ENCODE peak calls at places on chromosomes 11 and 22, in four cellular contexts. X is brain microvascular endothelial cell, R is transverse colon, L is IMR-90. C is an unnamed sample. For H3K27me3, the result is how much of the 10 kb centered on the place peaks cover.

GRCh38 chr11:67285541-67286498 is 3.3 kb upstream of the ANKRD13D start:
- DNase-seq in L (no peak), X (no peak), R (no peak), C (no peak)

GRCh38 chr11:65310215-65310614 is 4.5 kb upstream of the CDC42EP2 start:
- DNase-seq in L (no peak), X (no peak), R (peak), C (no peak)

GRCh38 chr11:128530119-128531091 is 57.0 kb downstream of the ETS1 start:
- DNase-seq in R (peak), L (peak), X (peak), C (no peak)

GRCh38 chr22:42905702-42906183 is 48.7 kb upstream of the ARFGAP3 start:
- DNase-seq in L (no peak), X (no peak), R (peak), C (no peak)

GRCh38 chr11:31809857-31810778 is 1.0 kb downstream of the PAX6 start:
- DNase-seq in L (peak), R (no peak), X (no peak), C (no peak)

GRCh38 chr11:2951235-2952110 is 22.3 kb upstream of the PHLDA2 start:
- DNase-seq in R (no peak), L (peak), X (peak), C (no peak)

GRCh38 chr22:34592341-34592740 is 473.6 kb upstream of the ISX start:
- DNase-seq in L (no peak), X (no peak), R (no peak), C (no peak)

GRCh38 chr11:79363861-79364378 is 76.9 kb downstream of the TENM4 start:
- DNase-seq in R (no peak), X (no peak), L (no peak), C (no peak)

GRCh38 chr11:72373163-72373562 is 61.2 kb downstream of the CLPB start:
- DNase-seq in X (no peak), R (no peak), L (no peak), C (no peak)

GRCh38 chr11:5938603-5938965 is 3.5 kb upstream of the OR56A3 start:
- DNase-seq in R (no peak), X (no peak), L (no peak), C (no peak)

GRCh38 chr11:99019676-99020075 is 1.1 kb upstream of the CNTN5 start:
- DNase-seq in L (no peak), X (no peak), R (no peak), C (no peak)

GRCh38 chr11:44763111-44763820 is 36.5 kb downstream of the TSPAN18 start:
- DNase-seq in R (no peak), L (peak), X (peak), C (peak)

GRCh38 chr11:16604784-16605439 is 133.5 kb upstream of the C11orf58 start:
- DNase-seq in X (peak), R (peak), L (peak), C (no peak)

GRCh38 chr11:16572946-16573345 is 165.5 kb upstream of the C11orf58 start:
- DNase-seq in R (no peak), X (no peak), L (peak), C (no peak)

GRCh38 chr11:65107751-65108468 is 3.8 kb upstream of the TM7SF2 start:
- DNase-seq in X (no peak), R (no peak), L (no peak), C (no peak)

GRCh38 chr11:118699508-118700220 is 20.2 kb upstream of the TREH start:
- DNase-seq in R (no peak), L (no peak), X (no peak), C (no peak)

GRCh38 chr22:45997775-45998637 is 21.0 kb upstream of the WNT7B start:
- DNase-seq in R (no peak), X (no peak), L (no peak), C (no peak)

DNA sequence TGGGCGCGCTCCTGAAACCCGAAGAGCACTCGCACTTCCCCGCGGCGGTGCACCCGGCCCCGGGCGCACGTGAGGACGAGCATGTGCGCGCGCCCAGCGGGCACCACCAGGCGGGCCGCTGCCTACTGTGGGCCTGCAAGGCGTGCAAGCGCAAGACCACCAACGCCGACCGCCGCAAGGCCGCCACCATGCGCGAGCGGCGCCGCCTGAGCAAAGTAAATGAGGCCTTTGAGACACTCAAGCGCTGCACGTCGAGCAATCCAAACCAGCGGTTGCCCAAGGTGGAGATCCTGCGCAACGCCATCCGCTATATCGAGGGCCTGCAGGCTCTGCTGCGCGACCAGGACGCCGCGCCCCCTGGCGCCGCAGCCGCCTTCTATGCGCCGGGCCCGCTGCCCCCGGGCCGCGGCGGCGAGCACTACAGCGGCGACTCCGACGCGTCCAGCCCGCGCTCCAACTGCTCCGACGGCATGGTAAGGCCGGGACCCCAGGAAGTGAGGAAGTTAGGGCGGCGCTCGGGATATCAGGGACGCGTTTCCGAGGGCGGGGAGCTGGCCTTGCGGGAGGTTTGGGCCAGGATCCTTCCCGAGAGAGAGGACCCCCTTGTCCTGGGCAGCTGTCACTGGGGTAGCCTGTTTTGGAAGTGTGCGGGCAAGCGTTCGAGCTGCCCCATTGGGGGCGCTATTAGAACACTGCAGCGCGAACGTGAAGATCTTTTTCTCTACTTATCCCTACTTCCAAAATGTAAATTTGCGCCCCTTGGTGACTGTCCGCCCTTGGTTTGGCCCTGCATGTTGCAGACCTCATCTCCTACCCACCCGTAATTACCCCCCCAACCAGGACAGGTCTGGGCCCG is 797 bp downstream of the MYOD1 start:
- DNase-seq in L (no peak), X (no peak), R (no peak), C (no peak)
- H3K4me3 ChIP-seq in L (no peak), X (no peak), R (no peak), C (no peak)

GRCh38 chr22:22935546-22936157 is 48.0 kb downstream of the IGLL5 start:
- DNase-seq in R (peak), X (no peak), L (no peak), C (no peak)
- TF ChIP-seq CTCF in R (peak), X (no peak), L (no peak), C (no peak)

GRCh38 chr22:29149841-29150555 is 55.7 kb upstream of the EMID1 start:
- DNase-seq in X (no peak), L (no peak), R (no peak), C (no peak)

GRCh38 chr22:29147241-29147919 is 58.3 kb upstream of the EMID1 start:
- DNase-seq in R (no peak), X (no peak), L (no peak), C (no peak)

GRCh38 chr22:29150701-29151100 is 55.0 kb upstream of the EMID1 start:
- DNase-seq in X (no peak), R (no peak), L (no peak), C (no peak)

GRCh38 chr22:29148036-29148435 is 57.7 kb upstream of the EMID1 start:
- DNase-seq in R (no peak), X (no peak), L (no peak), C (no peak)

DNA sequence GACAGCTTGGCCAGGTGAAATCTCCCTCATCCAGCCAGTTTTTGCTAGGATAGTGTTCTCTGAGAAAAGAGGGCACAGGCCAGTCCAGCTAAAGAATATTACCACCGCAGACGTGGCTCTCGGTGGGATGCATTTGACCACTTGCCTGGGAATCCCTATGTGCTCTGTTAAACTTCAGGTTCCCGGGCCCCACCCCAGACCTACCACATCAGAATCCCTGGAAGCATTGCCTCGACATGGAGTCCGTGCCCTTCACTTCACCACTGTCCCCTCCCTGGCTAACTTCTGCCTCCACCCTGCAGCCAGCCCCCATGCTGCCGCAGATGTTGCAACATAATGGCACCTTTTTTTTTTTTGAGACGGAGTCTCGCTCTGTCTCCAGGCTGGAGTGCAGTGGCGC is 56.9 kb upstream of the EMID1 start:
- DNase-seq in X (no peak), L (no peak), R (no peak), C (no peak)
- H3K27me3 ChIP-seq in X (under half), L (under half), R (under half), C (under half)

DNA sequence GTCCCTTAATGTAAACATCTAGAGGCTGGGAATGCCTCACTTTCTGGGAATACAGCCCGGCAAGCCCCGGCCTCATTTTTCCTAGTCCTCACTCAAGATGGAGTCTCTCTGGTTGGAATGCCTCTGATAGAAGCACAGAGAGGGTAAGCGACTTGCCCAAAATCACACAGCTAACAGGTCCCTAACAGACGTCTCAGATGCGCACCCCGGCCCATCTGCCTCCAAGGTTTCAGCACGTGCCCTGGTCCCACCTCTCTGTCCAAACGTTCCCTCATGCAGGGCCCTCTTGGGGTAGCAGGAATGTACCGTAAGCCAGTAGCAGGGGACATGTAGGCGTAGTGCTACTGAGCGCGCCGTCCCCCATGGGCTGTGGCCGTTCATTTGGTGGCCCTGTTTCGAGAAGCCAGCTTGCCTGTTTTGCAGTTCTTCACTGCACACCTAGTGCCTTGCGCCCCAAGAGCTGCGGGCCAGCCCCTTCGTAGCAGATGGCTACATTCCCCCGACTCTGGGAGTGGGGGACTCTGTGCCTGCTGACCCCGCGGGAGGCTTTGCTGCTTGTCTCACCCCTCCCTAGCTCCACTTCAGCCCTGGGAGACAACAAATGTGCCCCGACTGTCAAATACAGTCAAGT is 62.1 kb upstream of the FADD start:
- DNase-seq in X (no peak), L (peak), R (no peak), C (no peak)
- H3K4me3 ChIP-seq in X (no peak), L (no peak), R (no peak), C (no peak)

DNA sequence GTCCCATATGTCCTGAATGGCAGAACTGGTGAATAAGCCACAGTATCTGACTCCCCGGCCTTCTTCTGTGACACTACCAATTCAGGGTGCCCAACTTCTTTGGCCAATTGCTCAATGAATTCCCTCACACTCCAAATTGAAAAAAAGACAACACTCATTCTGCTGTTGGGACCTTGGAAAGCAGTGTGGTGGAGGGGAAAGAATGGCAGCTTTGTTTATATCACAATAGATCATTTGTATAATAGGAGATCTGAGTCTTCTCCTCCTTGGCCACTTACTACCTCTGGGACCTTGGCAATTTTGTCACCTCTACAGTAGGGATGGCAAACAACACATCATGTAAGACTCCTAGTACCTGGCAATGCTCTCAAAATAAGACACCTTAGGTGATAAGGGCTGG is 64.6 kb downstream of the OPCML start:
- DNase-seq in X (no peak), R (no peak), L (no peak), C (no peak)
- TF ChIP-seq CTCF in X (no peak), R (no peak), L (no peak), C (no peak)

C was measured in kidney epithelial cell.